ENCODE peak calls at places on chromosome 5, in four cellular contexts. K is GM12878, J is K562, V is HepG2. L is an unnamed sample.

GRCh38 chr5:140672455-140673186 is 755 bp downstream of the DND1 start:
- DNase-seq in K (no peak), J (no peak), V (no peak), L (peak; percentile 76)

GRCh38 chr5:54835642-54836041 is 149.8 kb downstream of the ESM1 start:
- DNase-seq in K (no peak), J (no peak), V (no peak), L (no peak)

GRCh38 chr5:98638701-98639100 is 134.8 kb upstream of the RGMB start:
- DNase-seq in K (no peak), J (no peak), V (no peak), L (no peak)

GRCh38 chr5:156325671-156326070 is 1.3 kb upstream of the SGCD start:
- DNase-seq in K (no peak), J (no peak), V (no peak), L (no peak)

GRCh38 chr5:76607353-76607871 is 15.8 kb downstream of the F2RL2 start:
- DNase-seq in K (no peak), J (no peak), V (no peak), L (peak; percentile 65)

GRCh38 chr5:146440348-146440747 is 6.8 kb upstream of the TCERG1 start:
- DNase-seq in K (no peak), J (no peak), V (no peak), L (no peak)

GRCh38 chr5:66864240-66864884 is 268.2 kb downstream of the MAST4 start:
- DNase-seq in K (no peak), J (no peak), V (peak; percentile 15), L (peak; percentile 59)

GRCh38 chr5:132260051-132260450 is 2.6 kb downstream of the PDLIM4 start:
- DNase-seq in K (no peak), J (no peak), V (no peak), L (no peak)

GRCh38 chr5:63070001-63070400 is 491.4 kb downstream of the LRRC70 start:
- DNase-seq in K (no peak), J (no peak), V (no peak), L (peak; percentile 19)

GRCh38 chr5:75847561-75848021 is 130.4 kb upstream of the POC5 start:
- DNase-seq in K (peak; percentile 83), J (no peak), V (no peak), L (no peak)

GRCh38 chr5:79561525-79561893 is 47.6 kb upstream of the HOMER1 start:
- DNase-seq in K (no peak), J (no peak), V (no peak), L (no peak)

GRCh38 chr5:60372786-60373185 is 327.2 kb downstream of the DEPDC1B start:
- DNase-seq in K (no peak), J (no peak), V (peak; percentile 33), L (no peak)

GRCh38 chr5:64811050-64811640 is 42.4 kb downstream of the CWC27 start:
- DNase-seq in K (peak; percentile 5), J (peak; percentile 43), V (peak; percentile 57), L (peak; percentile 68)

GRCh38 chr5:140114341-140115185 is 654 bp downstream of the PURA start:
- DNase-seq in K (no peak), J (peak; percentile 48), V (no peak), L (peak; percentile 69)

GRCh38 chr5:170184007-170184687 is 48.6 kb upstream of the C5orf58 start:
- DNase-seq in K (no peak), J (peak; percentile 72), V (peak; percentile 49), L (peak; percentile 92)

GRCh38 chr5:131379723-131380122 is 115.9 kb downstream of the CDC42SE2 start:
- DNase-seq in K (peak; percentile 75), J (no peak), V (peak; percentile 83), L (no peak)

GRCh38 chr5:132662925-132663770 is 5.2 kb downstream of the IL13 start:
- DNase-seq in K (peak; percentile 99), J (peak; percentile 65), V (peak; percentile 36), L (peak; percentile 17)

GRCh38 chr5:118883396-118883795 is 105.0 kb downstream of the DTWD2 start:
- DNase-seq in K (peak; percentile 5), J (no peak), V (no peak), L (peak; percentile 4)

GRCh38 chr5:6745706-6746217 is 32.5 kb downstream of the TENT4A start:
- DNase-seq in K (no peak), J (peak; percentile 40), V (peak; percentile 45), L (peak; percentile 63)

GRCh38 chr5:106964102-106964501 is 706.6 kb downstream of the EFNA5 start:
- DNase-seq in K (no peak), J (no peak), V (no peak), L (no peak)

GRCh38 chr5:16140944-16141343 is 38.6 kb downstream of the MARCHF11 start:
- DNase-seq in K (no peak), J (no peak), V (no peak), L (no peak)

GRCh38 chr5:146628950-146629349 is 113.0 kb upstream of the GPR151 start:
- DNase-seq in K (no peak), J (no peak), V (no peak), L (no peak)

GRCh38 chr5:58410441-58410840 is 49.4 kb downstream of the PLK2 start:
- DNase-seq in K (no peak), J (no peak), V (no peak), L (peak; percentile 14)

GRCh38 chr5:179243333-179243732 is 101.9 kb downstream of the ADAMTS2 start:
- DNase-seq in K (no peak), J (no peak), V (no peak), L (no peak)

GRCh38 chr5:50958852-50959457 is 292.5 kb downstream of the PARP8 start:
- DNase-seq in K (no peak), J (peak; percentile 22), V (peak; percentile 53), L (peak; percentile 74)

GRCh38 chr5:141662028-141662427 is 10.8 kb upstream of the FCHSD1 start:
- DNase-seq in K (no peak), J (no peak), V (no peak), L (peak; percentile 15)

GRCh38 chr5:71955718-71956117 is 151.6 kb upstream of the MAP1B start:
- DNase-seq in K (no peak), J (peak; percentile 21), V (no peak), L (no peak)

GRCh38 chr5:96721351-96721970 is 59.3 kb downstream of the CAST start:
- DNase-seq in K (no peak), J (no peak), V (no peak), L (no peak)

GRCh38 chr5:61301820-61302563 is 30.1 kb upstream of the ZSWIM6 start:
- DNase-seq in K (no peak), J (no peak), V (peak; percentile 98), L (no peak)

GRCh38 chr5:180130876-180131740 is 59.5 kb upstream of the RNF130 start:
- DNase-seq in K (no peak), J (no peak), V (no peak), L (no peak)

GRCh38 chr5:118506453-118506852 is 481.9 kb downstream of the DTWD2 start:
- DNase-seq in K (peak; percentile 57), J (no peak), V (no peak), L (no peak)

GRCh38 chr5:42753099-42753498 is 3.5 kb upstream of the CCDC152 start:
- DNase-seq in K (no peak), J (no peak), V (no peak), L (no peak)

GRCh38 chr5:139806111-139806510 is 10.5 kb downstream of the PSD2 start:
- DNase-seq in K (no peak), J (no peak), V (no peak), L (no peak)

GRCh38 chr5:15757103-15757502 is 257.1 kb downstream of the FBXL7 start:
- DNase-seq in K (no peak), J (no peak), V (no peak), L (peak; percentile 34)

GRCh38 chr5:54103871-54104270 is 206.5 kb downstream of the ARL15 start:
- DNase-seq in K (no peak), J (no peak), V (no peak), L (no peak)

GRCh38 chr5:94618493-94619328 is at the start of the genes KIAA0825 and SLF1:
- DNase-seq in K (peak; percentile 39), J (peak; percentile 56), V (peak; percentile 84), L (peak; percentile 97)
- TF ChIP-seq REST in K (no peak), J (no peak), V (no peak), L (no peak)

DNA sequence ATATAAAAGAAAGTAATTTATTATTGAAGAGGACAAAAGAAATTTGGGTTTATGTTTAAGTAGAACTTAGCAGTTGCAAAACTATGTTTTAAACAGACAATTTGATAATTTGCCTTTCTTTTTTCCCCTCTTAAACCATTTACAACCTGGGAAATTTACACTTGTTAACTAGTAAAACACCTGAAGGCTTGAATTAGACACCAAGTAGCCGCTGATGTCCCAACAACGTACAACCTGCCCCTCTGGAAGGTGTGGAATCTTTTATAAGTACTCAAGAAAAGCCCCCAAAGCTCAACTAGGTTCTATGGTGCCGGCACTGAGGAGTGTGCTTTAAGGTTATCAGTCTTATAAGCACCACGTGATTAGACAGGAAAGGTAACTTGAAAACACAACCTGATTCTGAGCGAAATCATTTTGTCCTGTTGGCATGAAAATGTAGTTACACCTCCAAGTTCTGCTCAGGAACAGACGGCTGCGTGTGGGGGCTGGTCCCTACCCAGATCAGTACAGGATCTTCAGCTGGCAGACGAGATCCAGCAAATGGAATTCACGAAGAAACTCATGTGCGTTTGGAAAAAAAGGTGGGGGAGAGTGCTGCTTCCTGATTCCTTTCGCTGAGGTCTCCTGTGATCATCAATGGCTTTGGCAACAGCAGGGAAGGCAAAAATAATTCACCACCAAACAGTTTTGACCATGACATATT is 195.6 kb downstream of the MEF2C start:
- DNase-seq in K (no peak), J (no peak), V (no peak), L (peak; percentile 34)
- TF ChIP-seq EZH2 in K (no peak), J (no peak), V (no peak), L (peak; percentile 64)

DNA sequence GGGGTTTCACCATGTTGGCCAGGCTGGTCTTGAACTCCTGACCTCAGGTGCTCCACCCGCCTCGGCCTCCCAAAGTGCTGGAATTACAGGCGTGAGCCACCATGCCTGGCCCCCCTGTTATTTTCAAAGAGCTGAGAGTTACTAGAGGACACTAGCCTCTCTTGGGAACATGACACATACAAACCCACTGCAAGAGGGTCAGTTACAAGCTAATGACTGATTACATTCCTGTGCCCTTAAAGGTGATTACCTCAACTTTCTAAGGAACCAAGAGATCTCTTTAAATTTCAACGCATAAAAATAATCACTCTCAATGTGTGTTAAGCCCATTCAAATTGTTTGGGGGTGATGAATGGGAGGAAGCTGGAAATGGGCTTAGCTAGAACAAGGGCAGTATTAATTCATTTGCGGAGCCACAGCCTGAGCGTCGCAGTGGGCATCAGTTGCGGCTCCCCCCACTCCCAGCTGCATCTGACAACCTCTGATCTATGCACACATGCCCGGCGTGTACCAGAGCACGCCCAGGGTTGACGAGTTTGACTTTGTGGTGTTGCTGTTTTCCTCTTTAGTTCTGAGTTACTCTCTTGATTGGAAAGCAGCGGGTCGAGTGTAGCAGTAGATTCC is 146.9 kb downstream of the GOLPH3 start:
- DNase-seq in K (no peak), J (no peak), V (no peak), L (no peak)
- TF ChIP-seq JUNB in K (no peak), J (no peak), V (no peak), L (no peak)

GRCh38 chr5:127959152-127959764 is 124.3 kb upstream of the SLC12A2 start:
- DNase-seq in K (no peak), J (no peak), V (peak; percentile 59), L (no peak)
- TF ChIP-seq REST in K (no peak), J (no peak), V (no peak), L (no peak)

GRCh38 chr5:134840811-134841210 is 5.0 kb upstream of the C5orf24 start:
- DNase-seq in K (no peak), J (no peak), V (no peak), L (no peak)

GRCh38 chr5:134833340-134834032 is 12.3 kb upstream of the C5orf24 start:
- DNase-seq in K (no peak), J (no peak), V (no peak), L (no peak)

GRCh38 chr5:134835623-134836022 is 10.1 kb upstream of the C5orf24 start:
- DNase-seq in K (no peak), J (no peak), V (no peak), L (no peak)

GRCh38 chr5:134837530-134838181 is 8.1 kb upstream of the C5orf24 start:
- DNase-seq in K (no peak), J (no peak), V (peak; percentile 50), L (no peak)
- TF ChIP-seq EZH2 in K (no peak), J (no peak), V (no peak), L (no peak)

L was measured in GM23338.